ENCODE peak calls at places on chromosomes 11 and 22, in four cellular contexts. One of them, this sample, is unnamed.

GRCh38 chr11:78400116-78400515 is 17.5 kb downstream of the GAB2 start:
- DNase-seq in heart left ventricle: no peak
- DNase-seq in C1 segment of cervical spinal cord: no peak
- DNase-seq in BJ: no peak
- DNase-seq in this sample: no peak

GRCh38 chr22:36419912-36420882 is 32.4 kb upstream of the MYH9 start:
- DNase-seq in heart left ventricle: peak
- DNase-seq in BJ: no peak
- DNase-seq in C1 segment of cervical spinal cord: no peak
- DNase-seq in this sample: no peak

GRCh38 chr11:3136542-3137455 is 28.3 kb downstream of the OSBPL5 start:
- DNase-seq in heart left ventricle: no peak
- DNase-seq in BJ: no peak
- DNase-seq in C1 segment of cervical spinal cord: no peak
- DNase-seq in this sample: no peak

GRCh38 chr11:86360775-86361395 is 13.8 kb upstream of the CCDC81 start:
- DNase-seq in heart left ventricle: no peak
- DNase-seq in BJ: peak
- DNase-seq in C1 segment of cervical spinal cord: no peak
- DNase-seq in this sample: peak

GRCh38 chr11:96237759-96238158 is 105.2 kb downstream of the MAML2 start:
- DNase-seq in BJ: no peak
- DNase-seq in C1 segment of cervical spinal cord: no peak
- DNase-seq in heart left ventricle: no peak
- DNase-seq in this sample: no peak

GRCh38 chr11:59582006-59582405 is 33.6 kb downstream of the OSBP start:
- DNase-seq in C1 segment of cervical spinal cord: no peak
- DNase-seq in heart left ventricle: no peak
- DNase-seq in BJ: no peak
- DNase-seq in this sample: no peak

GRCh38 chr11:79110796-79111195 is 330.0 kb downstream of the TENM4 start:
- DNase-seq in C1 segment of cervical spinal cord: no peak
- DNase-seq in BJ: no peak
- DNase-seq in heart left ventricle: no peak
- DNase-seq in this sample: no peak

GRCh38 chr11:31805629-31806185 is 5.4 kb downstream of the PAX6 start:
- DNase-seq in BJ: no peak
- DNase-seq in C1 segment of cervical spinal cord: no peak
- DNase-seq in heart left ventricle: no peak
- DNase-seq in this sample: no peak

GRCh38 chr22:20563464-20563906 is 56.1 kb downstream of the MED15 start:
- DNase-seq in BJ: no peak
- DNase-seq in heart left ventricle: no peak
- DNase-seq in C1 segment of cervical spinal cord: no peak
- DNase-seq in this sample: no peak

GRCh38 chr11:64649304-64649703 is 58.3 kb downstream of the SLC22A12 start:
- DNase-seq in heart left ventricle: no peak
- DNase-seq in C1 segment of cervical spinal cord: no peak
- DNase-seq in BJ: no peak
- DNase-seq in this sample: no peak

GRCh38 chr11:31645747-31646146 is 136.2 kb downstream of the ELP4 start:
- DNase-seq in C1 segment of cervical spinal cord: no peak
- DNase-seq in heart left ventricle: no peak
- DNase-seq in BJ: peak
- DNase-seq in this sample: peak

GRCh38 chr11:78791254-78791653 is 216.6 kb upstream of the NARS2 start:
- DNase-seq in BJ: no peak
- DNase-seq in C1 segment of cervical spinal cord: no peak
- DNase-seq in heart left ventricle: no peak
- DNase-seq in this sample: no peak

GRCh38 chr11:36684840-36685800 is 87.1 kb upstream of the RAG2 start:
- DNase-seq in C1 segment of cervical spinal cord: no peak
- DNase-seq in heart left ventricle: no peak
- DNase-seq in BJ: no peak
- DNase-seq in this sample: no peak

GRCh38 chr11:85827768-85828639 is 17.1 kb upstream of the SYTL2 start:
- DNase-seq in BJ: peak
- DNase-seq in C1 segment of cervical spinal cord: no peak
- DNase-seq in heart left ventricle: no peak
- DNase-seq in this sample: peak

GRCh38 chr11:114562166-114562916 is 2.7 kb upstream of the NXPE1 start:
- DNase-seq in BJ: peak
- DNase-seq in C1 segment of cervical spinal cord: no peak
- DNase-seq in heart left ventricle: no peak
- DNase-seq in this sample: no peak

GRCh38 chr11:63445720-63446119 is 45.2 kb downstream of the PLAAT5 start:
- DNase-seq in BJ: no peak
- DNase-seq in C1 segment of cervical spinal cord: no peak
- DNase-seq in heart left ventricle: no peak
- DNase-seq in this sample: no peak

GRCh38 chr22:43253839-43254238 is 66.9 kb upstream of the TTLL12 start:
- DNase-seq in heart left ventricle: no peak
- DNase-seq in BJ: no peak
- DNase-seq in C1 segment of cervical spinal cord: no peak
- DNase-seq in this sample: no peak

GRCh38 chr11:67356867-67357561 is 3.7 kb upstream of the POLD4 start:
- DNase-seq in heart left ventricle: peak
- DNase-seq in BJ: no peak
- DNase-seq in C1 segment of cervical spinal cord: peak
- DNase-seq in this sample: no peak

GRCh38 chr11:122882809-122883681 is 486 bp downstream of the JHY start:
- DNase-seq in C1 segment of cervical spinal cord: peak
- DNase-seq in BJ: no peak
- DNase-seq in heart left ventricle: peak
- DNase-seq in this sample: peak

GRCh38 chr11:89491141-89491690 is at the start of gene NOX4:
- DNase-seq in BJ: no peak
- DNase-seq in heart left ventricle: peak
- DNase-seq in C1 segment of cervical spinal cord: peak
- DNase-seq in this sample: no peak

GRCh38 chr11:107042748-107043147 is 24.5 kb upstream of the GUCY1A2 start:
- DNase-seq in C1 segment of cervical spinal cord: no peak
- DNase-seq in BJ: no peak
- DNase-seq in heart left ventricle: no peak
- DNase-seq in this sample: no peak

GRCh38 chr11:134069426-134069921 is 602 bp downstream of the JAM3 start:
- DNase-seq in BJ: no peak
- DNase-seq in C1 segment of cervical spinal cord: no peak
- DNase-seq in heart left ventricle: peak
- DNase-seq in this sample: no peak

GRCh38 chr22:20316844-20317401 is 2.9 kb downstream of the DGCR6L start:
- DNase-seq in heart left ventricle: no peak
- DNase-seq in BJ: no peak
- DNase-seq in C1 segment of cervical spinal cord: no peak
- DNase-seq in this sample: no peak

GRCh38 chr11:2761131-2762030 is 61.6 kb upstream of the KCNQ1OT1 start:
- DNase-seq in heart left ventricle: peak
- DNase-seq in BJ: no peak
- DNase-seq in C1 segment of cervical spinal cord: no peak
- DNase-seq in this sample: no peak

GRCh38 chr11:45518096-45518852 is 147.1 kb downstream of the CHST1 start:
- DNase-seq in BJ: no peak
- DNase-seq in C1 segment of cervical spinal cord: no peak
- DNase-seq in heart left ventricle: no peak
- DNase-seq in this sample: no peak

GRCh38 chr11:6357222-6357621 is 33.1 kb upstream of the SMPD1 start:
- DNase-seq in heart left ventricle: peak
- DNase-seq in C1 segment of cervical spinal cord: no peak
- DNase-seq in BJ: peak
- DNase-seq in this sample: peak

GRCh38 chr11:5021996-5022395 is 24.3 kb upstream of the OR52J3 start:
- DNase-seq in heart left ventricle: no peak
- DNase-seq in C1 segment of cervical spinal cord: no peak
- DNase-seq in BJ: no peak
- DNase-seq in this sample: no peak

GRCh38 chr11:1199689-1200610 is 22.9 kb upstream of the MUC5B start:
- DNase-seq in C1 segment of cervical spinal cord: no peak
- DNase-seq in BJ: no peak
- DNase-seq in heart left ventricle: peak
- DNase-seq in this sample: no peak

GRCh38 chr11:47244664-47245350 is 3.8 kb downstream of the ACP2 start:
- DNase-seq in BJ: no peak
- DNase-seq in heart left ventricle: peak
- DNase-seq in C1 segment of cervical spinal cord: no peak
- DNase-seq in this sample: no peak

GRCh38 chr11:67371549-67372231 is 1.7 kb downstream of the CLCF1 start:
- DNase-seq in C1 segment of cervical spinal cord: no peak
- DNase-seq in BJ: no peak
- DNase-seq in heart left ventricle: no peak
- DNase-seq in this sample: no peak

GRCh38 chr11:106956887-106957505 is 61.3 kb downstream of the GUCY1A2 start:
- DNase-seq in BJ: no peak
- DNase-seq in heart left ventricle: no peak
- DNase-seq in C1 segment of cervical spinal cord: no peak
- DNase-seq in this sample: no peak

GRCh38 chr11:13487661-13488030 is 8.2 kb downstream of the PTH start:
- DNase-seq in heart left ventricle: no peak
- DNase-seq in BJ: no peak
- DNase-seq in C1 segment of cervical spinal cord: no peak
- DNase-seq in this sample: no peak

GRCh38 chr11:76313913-76314740 is 66.8 kb downstream of the THAP12 start:
- DNase-seq in C1 segment of cervical spinal cord: no peak
- DNase-seq in heart left ventricle: no peak
- DNase-seq in BJ: no peak
- DNase-seq in this sample: no peak

GRCh38 chr11:64048042-64048854 is 12.5 kb downstream of the FLRT1 start:
- DNase-seq in heart left ventricle: no peak
- DNase-seq in C1 segment of cervical spinal cord: peak
- DNase-seq in BJ: no peak
- DNase-seq in this sample: no peak

GRCh38 chr11:10301656-10302293 is 3.1 kb upstream of the ADM start:
- DNase-seq in C1 segment of cervical spinal cord: no peak
- DNase-seq in BJ: peak
- DNase-seq in heart left ventricle: no peak
- DNase-seq in this sample: no peak

GRCh38 chr11:65791719-65792213 is 4.9 kb downstream of the OVOL1 start:
- DNase-seq in heart left ventricle: no peak
- DNase-seq in BJ: no peak
- DNase-seq in C1 segment of cervical spinal cord: no peak
- DNase-seq in this sample: no peak

GRCh38 chr22:38104084-38104483 is 6.4 kb downstream of the BAIAP2L2 start:
- DNase-seq in BJ: no peak
- DNase-seq in heart left ventricle: no peak
- DNase-seq in C1 segment of cervical spinal cord: no peak
- DNase-seq in this sample: no peak

GRCh38 chr22:24289138-24289537 is 18.5 kb downstream of the SPECC1L start:
- DNase-seq in C1 segment of cervical spinal cord: no peak
- DNase-seq in heart left ventricle: no peak
- DNase-seq in BJ: peak
- DNase-seq in this sample: peak

This sample was measured in AG09319.